ENCODE peak calls at places on chromosome 21, in seven cellular contexts. W is HepG2, O is neural progenitor cell, L is keratinocyte, K is HCT116, P is MM.1S, Q is fibroblast of lung. M is an unnamed sample.

GRCh38 chr21:34883501-34884271 is 165.4 kb downstream of the RUNX1 start:
- DNase-seq in Q (no peak), W (no peak), K (no peak), O (no peak), P (no peak), L (peak), M (no peak)

GRCh38 chr21:25556087-25556486 is 51.2 kb downstream of the MRPL39 start:
- DNase-seq in P (no peak), L (no peak), W (no peak), K (no peak), O (no peak), Q (no peak), M (peak)

GRCh38 chr21:45974073-45975016 is 7.2 kb upstream of the COL6A1 start:
- DNase-seq in W (no peak), K (peak), P (no peak), L (no peak), Q (peak), O (peak), M (peak)

GRCh38 chr21:29096619-29097018 is 23.2 kb upstream of the CCT8 start:
- DNase-seq in P (no peak), K (no peak), L (no peak), O (no peak), Q (no peak), W (no peak), M (no peak)

GRCh38 chr21:45834026-45834715 is 147.4 kb upstream of the COL6A1 start:
- DNase-seq in W (no peak), O (no peak), P (no peak), L (no peak), K (no peak), Q (no peak), M (no peak)

GRCh38 chr21:36691539-36692124 is 7.3 kb upstream of the SIM2 start:
- DNase-seq in P (no peak), W (no peak), L (no peak), K (no peak), O (peak), Q (no peak), M (no peak)

GRCh38 chr21:31479714-31480113 is 135.7 kb upstream of the TIAM1 start:
- DNase-seq in W (no peak), Q (no peak), O (peak), P (no peak), L (no peak), K (no peak), M (no peak)

GRCh38 chr21:39803393-39803792 is 58.4 kb downstream of the IGSF5 start:
- DNase-seq in K (no peak), O (no peak), P (no peak), W (no peak), Q (no peak), L (no peak), M (no peak)

GRCh38 chr21:33618407-33618806 is 23.1 kb downstream of the CRYZL1 start:
- DNase-seq in K (no peak), W (no peak), O (peak), Q (no peak), L (no peak), P (no peak), M (no peak)

GRCh38 chr21:45819478-45820170 is 161.9 kb upstream of the COL6A1 start:
- DNase-seq in Q (no peak), W (no peak), L (no peak), K (no peak), P (no peak), O (no peak), M (no peak)

GRCh38 chr21:26570203-26570602 is 2.9 kb downstream of the CYYR1 start:
- DNase-seq in O (peak), P (no peak), W (no peak), L (no peak), Q (no peak), K (no peak), M (no peak)

GRCh38 chr21:36706951-36707762 is 8.2 kb downstream of the SIM2 start:
- DNase-seq in W (no peak), L (no peak), P (no peak), O (peak), Q (no peak), K (no peak), M (no peak)

GRCh38 chr21:32581732-32582131 is 3.6 kb downstream of the TCP10L start:
- DNase-seq in Q (no peak), O (no peak), L (no peak), W (no peak), K (no peak), P (no peak), M (no peak)

GRCh38 chr21:45803613-45804340 is 160.3 kb downstream of the PCBP3 start:
- DNase-seq in O (no peak), P (no peak), L (no peak), W (no peak), K (no peak), Q (no peak), M (no peak)

GRCh38 chr21:33839167-33839716 is 76.4 kb downstream of the ATP5PO start:
- DNase-seq in Q (no peak), P (no peak), W (no peak), L (no peak), K (no peak), O (no peak), M (no peak)

GRCh38 chr21:36209626-36210171 is 53.1 kb downstream of the DOP1B start:
- DNase-seq in W (peak), L (peak), Q (peak), P (peak), O (peak), K (peak), M (peak)

GRCh38 chr21:45906196-45906805 is 75.3 kb upstream of the COL6A1 start:
- DNase-seq in O (no peak), L (no peak), Q (no peak), W (no peak), P (no peak), K (no peak), M (no peak)

GRCh38 chr21:29376556-29376955 is 77.8 kb downstream of the BACH1 start:
- DNase-seq in O (peak), W (peak), K (peak), P (peak), L (no peak), Q (no peak), M (no peak)

GRCh38 chr21:16976132-16976666 is 536.6 kb upstream of the CXADR start:
- DNase-seq in L (no peak), Q (peak), W (no peak), P (no peak), O (no peak), K (no peak), M (no peak)

GRCh38 chr21:43340491-43341348 is 86.2 kb downstream of the SIK1 start:
- DNase-seq in O (no peak), W (no peak), P (no peak), L (peak), Q (peak), K (peak), M (peak)

GRCh38 chr21:33518899-33519298 is 23.0 kb downstream of the GART start:
- DNase-seq in P (no peak), O (no peak), L (no peak), Q (no peak), W (no peak), K (no peak), M (no peak)

GRCh38 chr21:37914211-37914900 is 1.9 kb downstream of the KCNJ6 start:
- DNase-seq in P (peak), L (no peak), W (no peak), O (peak), K (no peak), Q (peak), M (peak)

GRCh38 chr21:37917612-37918011 is 1.4 kb upstream of the KCNJ6 start:
- DNase-seq in O (no peak), L (no peak), K (no peak), W (no peak), Q (peak), P (no peak), M (peak)

GRCh38 chr21:37916795-37917142 is 512 bp upstream of the KCNJ6 start:
- DNase-seq in K (no peak), L (no peak), P (no peak), Q (no peak), W (peak), O (peak), M (no peak)

GRCh38 chr21:37915516-37915915 is 741 bp downstream of the KCNJ6 start:
- DNase-seq in Q (no peak), K (no peak), L (no peak), W (no peak), O (peak), P (no peak), M (peak)

DNA sequence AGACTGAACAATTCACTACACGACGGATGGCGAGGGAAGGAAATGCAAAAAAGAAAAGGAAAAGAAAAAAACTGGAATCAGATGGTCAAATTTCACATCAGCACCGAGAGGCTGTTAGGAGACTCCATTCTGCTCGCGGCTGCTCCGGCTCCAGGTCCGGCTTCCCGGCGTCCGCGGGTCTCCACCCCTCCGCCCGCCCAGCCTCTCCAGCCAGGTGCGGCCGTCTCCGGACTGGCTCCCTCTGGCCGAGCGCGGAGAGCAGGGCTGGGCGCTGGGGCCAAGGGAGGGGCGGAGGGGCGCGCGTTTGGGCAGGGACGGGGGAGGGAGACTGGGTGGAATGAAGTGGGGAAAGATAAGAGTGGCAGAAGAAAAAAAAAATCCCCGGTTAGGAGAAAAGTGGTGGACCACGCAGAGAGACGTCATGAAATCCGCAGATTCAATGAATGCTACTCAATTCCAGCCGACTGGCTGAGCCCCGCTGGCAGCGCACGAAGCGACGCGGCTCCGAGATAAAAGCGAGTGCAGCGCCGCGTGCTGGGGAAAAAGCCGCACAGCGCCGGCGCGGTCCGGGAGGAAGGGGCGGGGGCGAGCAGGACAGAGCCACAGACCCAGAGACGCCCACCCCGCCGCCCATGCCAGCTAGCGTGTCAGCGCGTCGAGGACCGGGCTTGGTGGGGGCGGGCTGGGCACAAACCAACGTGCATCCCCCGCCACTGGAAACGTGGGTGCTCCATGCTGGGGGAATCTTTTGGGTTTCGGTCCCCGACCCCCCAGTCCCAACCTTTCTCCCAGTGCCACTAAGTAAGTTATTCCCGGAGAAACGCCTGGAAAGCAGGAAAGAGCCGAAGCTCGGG is at the start of gene KCNJ6:
- DNase-seq in Q (peak), L (no peak), K (no peak), O (peak), P (no peak), W (no peak), M (peak)
- TF ChIP-seq EZH2 in Q (no peak), L (peak), K (no peak), O (peak), P (no peak), W (no peak), M (no peak)

DNA sequence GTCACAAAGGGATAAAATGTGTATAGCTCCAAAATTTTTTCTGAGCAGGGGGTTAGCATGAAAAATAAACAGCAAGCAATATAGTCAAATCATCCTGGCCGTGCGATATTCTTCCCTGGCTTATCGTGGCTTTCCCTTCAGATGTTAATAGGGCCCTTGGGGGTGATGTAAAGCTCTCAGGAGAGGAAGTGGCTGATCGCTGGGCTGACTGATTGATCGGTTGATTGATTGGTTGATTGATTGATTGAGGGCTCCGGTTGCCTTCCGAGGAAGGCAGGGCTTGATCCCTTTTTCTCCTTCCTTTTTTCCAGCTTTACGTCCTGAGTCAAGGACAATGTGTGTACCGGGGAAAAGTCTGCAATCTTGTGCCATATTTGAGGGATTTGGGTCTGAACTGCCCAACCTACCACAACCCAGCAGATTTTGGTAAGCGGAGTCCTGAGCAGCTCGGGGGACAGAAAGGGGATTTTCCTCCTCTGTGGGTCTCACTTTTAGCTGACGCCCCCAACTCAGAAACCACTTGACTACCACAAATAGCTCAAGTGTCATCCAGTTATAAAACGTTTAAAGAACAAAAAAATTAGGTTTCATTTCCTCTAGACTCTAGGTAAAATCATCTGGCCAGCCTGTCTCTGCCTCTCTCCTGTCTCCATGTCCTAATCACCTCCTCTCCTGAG is 29.5 kb downstream of the TFF3 start:
- DNase-seq in W (no peak), P (no peak), K (no peak), Q (no peak), O (no peak), L (no peak), M (no peak)
- H3K4me2 ChIP-seq in W (no peak), P (no peak), K (no peak), Q (no peak), O (no peak), L (no peak), M (no peak)

GRCh38 chr21:15240846-15241245 is 176.0 kb upstream of the NRIP1 start:
- DNase-seq in P (no peak), Q (peak), O (no peak), L (no peak), W (no peak), K (no peak), M (no peak)

GRCh38 chr21:15247613-15248012 is 182.8 kb upstream of the NRIP1 start:
- DNase-seq in O (no peak), W (no peak), K (no peak), L (no peak), Q (no peak), P (no peak), M (no peak)

GRCh38 chr21:15242906-15243305 is 178.1 kb upstream of the NRIP1 start:
- DNase-seq in W (no peak), O (no peak), K (no peak), L (no peak), P (no peak), Q (no peak), M (no peak)

GRCh38 chr21:15243356-15243755 is 178.6 kb upstream of the NRIP1 start:
- DNase-seq in L (no peak), P (no peak), K (no peak), O (no peak), Q (no peak), W (no peak), M (no peak)

DNA sequence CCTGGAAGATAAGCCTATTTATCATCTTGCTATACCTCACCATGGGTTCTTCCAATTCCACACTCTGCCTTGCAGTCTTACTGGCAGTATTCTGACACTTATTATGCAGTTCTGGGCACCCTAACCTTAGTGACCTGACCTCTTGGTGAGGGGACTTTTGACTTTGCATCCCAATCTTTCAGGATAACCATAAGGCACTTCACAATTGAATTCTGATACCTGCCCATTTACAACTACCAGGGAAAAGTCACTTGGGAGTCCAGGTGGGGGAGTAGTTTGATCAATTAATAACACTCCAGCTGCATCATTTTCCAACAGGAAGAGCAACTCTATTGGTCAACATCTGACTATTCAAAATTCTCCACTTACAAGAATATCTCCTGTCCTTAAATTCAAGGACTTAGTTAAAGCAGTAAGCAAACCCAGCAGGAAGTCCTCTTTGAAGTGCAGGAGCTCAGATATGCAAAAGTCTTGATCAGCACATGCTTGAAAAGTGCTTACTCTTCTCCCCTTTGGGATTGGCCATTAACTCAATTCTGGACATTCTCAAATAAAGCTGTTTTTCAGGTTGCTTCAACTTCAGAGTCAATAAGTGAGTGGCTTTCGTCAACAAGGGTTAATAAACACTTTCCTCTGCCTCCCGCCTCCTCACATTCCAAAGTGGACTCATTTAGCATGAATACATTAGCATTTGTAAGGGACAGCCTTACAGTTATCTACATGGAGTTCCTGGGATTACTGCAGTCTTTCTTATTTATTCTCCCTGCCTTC is 177.4 kb upstream of the NRIP1 start:
- DNase-seq in K (no peak), P (no peak), Q (peak), L (no peak), W (no peak), O (peak), M (peak)
- H2AFZ ChIP-seq in K (no peak), P (no peak), Q (no peak), L (no peak), W (peak), O (peak), M (peak)

GRCh38 chr21:44712203-44713028 is 1.0 kb upstream of the TSPEAR start:
- DNase-seq in W (no peak), K (no peak), L (no peak), P (no peak), O (no peak), Q (no peak), M (no peak)
- TF ChIP-seq EZH2 in W (no peak), K (no peak), L (no peak), P (peak), O (no peak), Q (peak), M (peak)

DNA sequence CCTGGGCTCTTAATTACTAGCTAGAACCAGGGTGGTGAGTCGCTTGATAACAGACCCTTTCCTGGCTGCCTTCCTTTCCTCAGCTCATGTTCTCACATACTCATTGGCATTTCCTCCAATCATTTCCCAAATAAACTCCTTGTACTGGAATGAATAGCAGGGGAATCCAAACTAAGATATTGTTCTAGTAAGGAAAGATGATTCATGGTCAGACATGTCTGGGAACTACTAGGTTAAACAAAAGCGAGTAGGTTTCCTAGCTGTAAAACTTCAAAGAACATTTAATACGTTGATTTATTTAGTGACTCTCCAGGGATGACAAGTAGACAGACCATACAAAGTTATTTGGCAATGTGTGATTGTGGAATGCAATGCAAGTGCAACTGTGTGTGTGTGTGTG is 121.2 kb upstream of the KCNJ6 start:
- DNase-seq in Q (peak), K (no peak), L (no peak), P (no peak), O (no peak), W (no peak), M (peak)
- H3K4me2 ChIP-seq in Q (no peak), K (no peak), L (peak), P (no peak), O (no peak), W (no peak), M (no peak)